ENCODE peak calls at places on chromosomes 5 and 9, in eight cellular contexts. One of them, this sample, is unnamed.

GRCh38 chr9:88936132-88936531 is 55.1 kb upstream of the S1PR3 start:
- DNase-seq in tibial artery: no peak
- DNase-seq in HuH-7.5: no peak
- DNase-seq in posterior vena cava: no peak
- DNase-seq in NCI-H1092: no peak
- DNase-seq in NCI-H1417 treated with DMSO at 0.1 percent for 48 hours: no peak
- DNase-seq in posterior cingulate gyrus: no peak
- DNase-seq in astrocyte of the hippocampus: no peak
- DNase-seq in this sample: no peak

GRCh38 chr5:137216976-137217598 is 282.0 kb downstream of the SPOCK1 start:
- DNase-seq in tibial artery: no peak
- DNase-seq in HuH-7.5: no peak
- DNase-seq in posterior vena cava: no peak
- DNase-seq in NCI-H1092: no peak
- DNase-seq in NCI-H1417 treated with DMSO at 0.1 percent for 48 hours: no peak
- DNase-seq in posterior cingulate gyrus: no peak
- DNase-seq in astrocyte of the hippocampus: peak; percentile 26
- DNase-seq in this sample: no peak

GRCh38 chr9:85310531-85311070 is 431.2 kb downstream of the AGTPBP1 start:
- DNase-seq in tibial artery: no peak
- DNase-seq in HuH-7.5: no peak
- DNase-seq in posterior vena cava: no peak
- DNase-seq in NCI-H1092: no peak
- DNase-seq in NCI-H1417 treated with DMSO at 0.1 percent for 48 hours: no peak
- DNase-seq in posterior cingulate gyrus: no peak
- DNase-seq in astrocyte of the hippocampus: no peak
- DNase-seq in this sample: no peak

GRCh38 chr9:94945191-94946144 is 219.0 kb downstream of the AOPEP start:
- DNase-seq in tibial artery: peak; percentile 78
- DNase-seq in HuH-7.5: no peak
- DNase-seq in posterior vena cava: peak; percentile 90
- DNase-seq in NCI-H1092: no peak
- DNase-seq in NCI-H1417 treated with DMSO at 0.1 percent for 48 hours: no peak
- DNase-seq in posterior cingulate gyrus: peak; percentile 95
- DNase-seq in astrocyte of the hippocampus: peak; percentile 71
- DNase-seq in this sample: peak; percentile 39

GRCh38 chr5:117889592-117889991 is 1098.8 kb downstream of the DTWD2 start:
- DNase-seq in tibial artery: no peak
- DNase-seq in HuH-7.5: no peak
- DNase-seq in posterior vena cava: no peak
- DNase-seq in NCI-H1092: no peak
- DNase-seq in NCI-H1417 treated with DMSO at 0.1 percent for 48 hours: no peak
- DNase-seq in posterior cingulate gyrus: no peak
- DNase-seq in astrocyte of the hippocampus: no peak
- DNase-seq in this sample: no peak

GRCh38 chr5:142179776-142180387 is 71.3 kb downstream of the NDFIP1 start:
- DNase-seq in tibial artery: peak; percentile 48
- DNase-seq in HuH-7.5: no peak
- DNase-seq in posterior vena cava: no peak
- DNase-seq in NCI-H1092: no peak
- DNase-seq in NCI-H1417 treated with DMSO at 0.1 percent for 48 hours: no peak
- DNase-seq in posterior cingulate gyrus: no peak
- DNase-seq in astrocyte of the hippocampus: no peak
- DNase-seq in this sample: peak; percentile 16

GRCh38 chr5:123214193-123214592 is 125.2 kb downstream of the PRDM6 start:
- DNase-seq in tibial artery: no peak
- DNase-seq in HuH-7.5: no peak
- DNase-seq in posterior vena cava: no peak
- DNase-seq in NCI-H1092: no peak
- DNase-seq in NCI-H1417 treated with DMSO at 0.1 percent for 48 hours: no peak
- DNase-seq in posterior cingulate gyrus: no peak
- DNase-seq in astrocyte of the hippocampus: no peak
- DNase-seq in this sample: no peak

GRCh38 chr5:135100011-135100410 is 66.0 kb upstream of the PITX1 start:
- DNase-seq in tibial artery: peak; percentile 7
- DNase-seq in HuH-7.5: no peak
- DNase-seq in posterior vena cava: peak; percentile 48
- DNase-seq in NCI-H1092: no peak
- DNase-seq in NCI-H1417 treated with DMSO at 0.1 percent for 48 hours: no peak
- DNase-seq in posterior cingulate gyrus: no peak
- DNase-seq in astrocyte of the hippocampus: no peak
- DNase-seq in this sample: no peak

GRCh38 chr5:6083311-6083941 is 294.9 kb downstream of the MED10 start:
- DNase-seq in tibial artery: no peak
- DNase-seq in HuH-7.5: no peak
- DNase-seq in posterior vena cava: no peak
- DNase-seq in NCI-H1092: no peak
- DNase-seq in NCI-H1417 treated with DMSO at 0.1 percent for 48 hours: no peak
- DNase-seq in posterior cingulate gyrus: no peak
- DNase-seq in astrocyte of the hippocampus: no peak
- DNase-seq in this sample: no peak

GRCh38 chr5:139138790-139139189 is 59.4 kb downstream of the SIL1 start:
- DNase-seq in tibial artery: no peak
- DNase-seq in HuH-7.5: no peak
- DNase-seq in posterior vena cava: no peak
- DNase-seq in NCI-H1092: peak; percentile 58
- DNase-seq in NCI-H1417 treated with DMSO at 0.1 percent for 48 hours: no peak
- DNase-seq in posterior cingulate gyrus: peak; percentile 84
- DNase-seq in astrocyte of the hippocampus: peak; percentile 86
- DNase-seq in this sample: no peak

GRCh38 chr5:28576022-28576421 is 1537.6 kb upstream of the CDH9 start:
- DNase-seq in tibial artery: no peak
- DNase-seq in HuH-7.5: peak; percentile 3
- DNase-seq in posterior vena cava: no peak
- DNase-seq in NCI-H1092: no peak
- DNase-seq in NCI-H1417 treated with DMSO at 0.1 percent for 48 hours: no peak
- DNase-seq in posterior cingulate gyrus: no peak
- DNase-seq in astrocyte of the hippocampus: no peak
- DNase-seq in this sample: no peak

GRCh38 chr5:1246711-1247431 is 21.7 kb downstream of the SLC6A18 start:
- DNase-seq in tibial artery: no peak
- DNase-seq in HuH-7.5: peak; percentile 71
- DNase-seq in posterior vena cava: no peak
- DNase-seq in NCI-H1092: peak; percentile 56
- DNase-seq in NCI-H1417 treated with DMSO at 0.1 percent for 48 hours: no peak
- DNase-seq in posterior cingulate gyrus: no peak
- DNase-seq in astrocyte of the hippocampus: peak; percentile 70
- DNase-seq in this sample: peak; percentile 35

GRCh38 chr9:130544364-130544763 is 35.0 kb upstream of the FUBP3 start:
- DNase-seq in tibial artery: no peak
- DNase-seq in HuH-7.5: no peak
- DNase-seq in posterior vena cava: no peak
- DNase-seq in NCI-H1092: no peak
- DNase-seq in NCI-H1417 treated with DMSO at 0.1 percent for 48 hours: no peak
- DNase-seq in posterior cingulate gyrus: no peak
- DNase-seq in astrocyte of the hippocampus: no peak
- DNase-seq in this sample: no peak

GRCh38 chr9:74309654-74310053 is 187.5 kb upstream of the RORB start:
- DNase-seq in tibial artery: no peak
- DNase-seq in HuH-7.5: no peak
- DNase-seq in posterior vena cava: no peak
- DNase-seq in NCI-H1092: no peak
- DNase-seq in NCI-H1417 treated with DMSO at 0.1 percent for 48 hours: no peak
- DNase-seq in posterior cingulate gyrus: no peak
- DNase-seq in astrocyte of the hippocampus: no peak
- DNase-seq in this sample: no peak

GRCh38 chr5:140109050-140109817 is 4.7 kb upstream of the PURA start:
- DNase-seq in tibial artery: no peak
- DNase-seq in HuH-7.5: no peak
- DNase-seq in posterior vena cava: no peak
- DNase-seq in NCI-H1092: no peak
- DNase-seq in NCI-H1417 treated with DMSO at 0.1 percent for 48 hours: no peak
- DNase-seq in posterior cingulate gyrus: peak; percentile 69
- DNase-seq in astrocyte of the hippocampus: peak; percentile 27
- DNase-seq in this sample: no peak

GRCh38 chr5:41708604-41708940 is 161.7 kb downstream of the OXCT1 start:
- DNase-seq in tibial artery: no peak
- DNase-seq in HuH-7.5: no peak
- DNase-seq in posterior vena cava: no peak
- DNase-seq in NCI-H1092: no peak
- DNase-seq in NCI-H1417 treated with DMSO at 0.1 percent for 48 hours: no peak
- DNase-seq in posterior cingulate gyrus: no peak
- DNase-seq in astrocyte of the hippocampus: no peak
- DNase-seq in this sample: peak; percentile 14

GRCh38 chr5:158364367-158364766 is 505.4 kb upstream of the CLINT1 start:
- DNase-seq in tibial artery: no peak
- DNase-seq in HuH-7.5: no peak
- DNase-seq in posterior vena cava: no peak
- DNase-seq in NCI-H1092: no peak
- DNase-seq in NCI-H1417 treated with DMSO at 0.1 percent for 48 hours: no peak
- DNase-seq in posterior cingulate gyrus: no peak
- DNase-seq in astrocyte of the hippocampus: no peak
- DNase-seq in this sample: no peak

GRCh38 chr5:94691947-94692346 is 73.5 kb downstream of the SLF1 start:
- DNase-seq in tibial artery: no peak
- DNase-seq in HuH-7.5: no peak
- DNase-seq in posterior vena cava: no peak
- DNase-seq in NCI-H1092: peak; percentile 29
- DNase-seq in NCI-H1417 treated with DMSO at 0.1 percent for 48 hours: peak; percentile 4
- DNase-seq in posterior cingulate gyrus: no peak
- DNase-seq in astrocyte of the hippocampus: peak; percentile 77
- DNase-seq in this sample: no peak

GRCh38 chr5:131751551-131751950 is 45.3 kb downstream of the FNIP1 start:
- DNase-seq in tibial artery: no peak
- DNase-seq in HuH-7.5: no peak
- DNase-seq in posterior vena cava: no peak
- DNase-seq in NCI-H1092: no peak
- DNase-seq in NCI-H1417 treated with DMSO at 0.1 percent for 48 hours: no peak
- DNase-seq in posterior cingulate gyrus: no peak
- DNase-seq in astrocyte of the hippocampus: peak; percentile 10
- DNase-seq in this sample: no peak

GRCh38 chr5:79878721-79879336 is 112.2 kb downstream of the MTX3 start:
- DNase-seq in tibial artery: no peak
- DNase-seq in HuH-7.5: peak; percentile 49
- DNase-seq in posterior vena cava: no peak
- DNase-seq in NCI-H1092: no peak
- DNase-seq in NCI-H1417 treated with DMSO at 0.1 percent for 48 hours: no peak
- DNase-seq in posterior cingulate gyrus: no peak
- DNase-seq in astrocyte of the hippocampus: no peak
- DNase-seq in this sample: no peak

GRCh38 chr9:15149450-15149849 is 157.6 kb downstream of the TTC39B start:
- DNase-seq in tibial artery: no peak
- DNase-seq in HuH-7.5: no peak
- DNase-seq in posterior vena cava: no peak
- DNase-seq in NCI-H1092: no peak
- DNase-seq in NCI-H1417 treated with DMSO at 0.1 percent for 48 hours: no peak
- DNase-seq in posterior cingulate gyrus: no peak
- DNase-seq in astrocyte of the hippocampus: no peak
- DNase-seq in this sample: no peak

GRCh38 chr9:4887556-4887955 is 94.8 kb downstream of the RCL1 start:
- DNase-seq in tibial artery: peak; percentile 90
- DNase-seq in HuH-7.5: no peak
- DNase-seq in posterior vena cava: no peak
- DNase-seq in NCI-H1092: peak; percentile 67
- DNase-seq in NCI-H1417 treated with DMSO at 0.1 percent for 48 hours: no peak
- DNase-seq in posterior cingulate gyrus: no peak
- DNase-seq in astrocyte of the hippocampus: peak; percentile 71
- DNase-seq in this sample: no peak

GRCh38 chr5:33370135-33370472 is 70.7 kb upstream of the TARS1 start:
- DNase-seq in tibial artery: peak; percentile 65
- DNase-seq in HuH-7.5: no peak
- DNase-seq in posterior vena cava: no peak
- DNase-seq in NCI-H1092: no peak
- DNase-seq in NCI-H1417 treated with DMSO at 0.1 percent for 48 hours: no peak
- DNase-seq in posterior cingulate gyrus: no peak
- DNase-seq in astrocyte of the hippocampus: peak; percentile 89
- DNase-seq in this sample: no peak

GRCh38 chr5:140267201-140267540 is 35.7 kb downstream of the PFDN1 start:
- DNase-seq in tibial artery: no peak
- DNase-seq in HuH-7.5: no peak
- DNase-seq in posterior vena cava: no peak
- DNase-seq in NCI-H1092: no peak
- DNase-seq in NCI-H1417 treated with DMSO at 0.1 percent for 48 hours: no peak
- DNase-seq in posterior cingulate gyrus: no peak
- DNase-seq in astrocyte of the hippocampus: no peak
- DNase-seq in this sample: no peak

GRCh38 chr9:89278997-89279739 is 31.8 kb upstream of the CKS2 start:
- DNase-seq in tibial artery: no peak
- DNase-seq in HuH-7.5: peak; percentile 21
- DNase-seq in posterior vena cava: no peak
- DNase-seq in NCI-H1092: no peak
- DNase-seq in NCI-H1417 treated with DMSO at 0.1 percent for 48 hours: peak; percentile 14
- DNase-seq in posterior cingulate gyrus: no peak
- DNase-seq in astrocyte of the hippocampus: peak; percentile 73
- DNase-seq in this sample: no peak

GRCh38 chr5:5220896-5221295 is 80.8 kb downstream of the ADAMTS16 start:
- DNase-seq in tibial artery: no peak
- DNase-seq in HuH-7.5: no peak
- DNase-seq in posterior vena cava: no peak
- DNase-seq in NCI-H1092: no peak
- DNase-seq in NCI-H1417 treated with DMSO at 0.1 percent for 48 hours: no peak
- DNase-seq in posterior cingulate gyrus: no peak
- DNase-seq in astrocyte of the hippocampus: peak; percentile 22
- DNase-seq in this sample: no peak

GRCh38 chr5:153476767-153477166 is 13.7 kb upstream of the GRIA1 start:
- DNase-seq in tibial artery: no peak
- DNase-seq in HuH-7.5: no peak
- DNase-seq in posterior vena cava: no peak
- DNase-seq in NCI-H1092: no peak
- DNase-seq in NCI-H1417 treated with DMSO at 0.1 percent for 48 hours: no peak
- DNase-seq in posterior cingulate gyrus: no peak
- DNase-seq in astrocyte of the hippocampus: peak; percentile 87
- DNase-seq in this sample: no peak

GRCh38 chr9:132235894-132236661 is 74.2 kb downstream of the NTNG2 start:
- DNase-seq in tibial artery: no peak
- DNase-seq in HuH-7.5: peak; percentile 95
- DNase-seq in posterior vena cava: peak; percentile 91
- DNase-seq in NCI-H1092: peak; percentile 78
- DNase-seq in NCI-H1417 treated with DMSO at 0.1 percent for 48 hours: no peak
- DNase-seq in posterior cingulate gyrus: peak; percentile 94
- DNase-seq in astrocyte of the hippocampus: peak; percentile 86
- DNase-seq in this sample: peak; percentile 74

GRCh38 chr9:70021026-70021571 is 22.5 kb upstream of the MAMDC2 start:
- DNase-seq in tibial artery: no peak
- DNase-seq in HuH-7.5: no peak
- DNase-seq in posterior vena cava: no peak
- DNase-seq in NCI-H1092: no peak
- DNase-seq in NCI-H1417 treated with DMSO at 0.1 percent for 48 hours: no peak
- DNase-seq in posterior cingulate gyrus: peak; percentile 75
- DNase-seq in astrocyte of the hippocampus: peak; percentile 94
- DNase-seq in this sample: no peak

GRCh38 chr5:53779541-53779981 is 219.1 kb downstream of the NDUFS4 start:
- DNase-seq in tibial artery: no peak
- DNase-seq in HuH-7.5: no peak
- DNase-seq in posterior vena cava: peak; percentile 77
- DNase-seq in NCI-H1092: no peak
- DNase-seq in NCI-H1417 treated with DMSO at 0.1 percent for 48 hours: no peak
- DNase-seq in posterior cingulate gyrus: no peak
- DNase-seq in astrocyte of the hippocampus: peak; percentile 69
- DNase-seq in this sample: no peak

GRCh38 chr5:157511656-157512644 is 51.9 kb downstream of the NIPAL4 start:
- DNase-seq in tibial artery: peak; percentile 99
- DNase-seq in HuH-7.5: no peak
- DNase-seq in posterior vena cava: peak; percentile 98
- DNase-seq in NCI-H1092: no peak
- DNase-seq in NCI-H1417 treated with DMSO at 0.1 percent for 48 hours: no peak
- DNase-seq in posterior cingulate gyrus: no peak
- DNase-seq in astrocyte of the hippocampus: peak; percentile 98
- DNase-seq in this sample: peak; percentile 80

GRCh38 chr5:178672635-178673034 is 45.8 kb upstream of the CLK4 start:
- DNase-seq in tibial artery: no peak
- DNase-seq in HuH-7.5: no peak
- DNase-seq in posterior vena cava: no peak
- DNase-seq in NCI-H1092: no peak
- DNase-seq in NCI-H1417 treated with DMSO at 0.1 percent for 48 hours: no peak
- DNase-seq in posterior cingulate gyrus: no peak
- DNase-seq in astrocyte of the hippocampus: no peak
- DNase-seq in this sample: no peak

This sample was measured in transverse colon.